ENCODE peak calls at places on chromosomes 1 and 21, in four cellular contexts. Y is RWPE1, B is glutamatergic neuron, V is tibial nerve. G is an unnamed sample.

GRCh38 chr1:232369451-232369850 is 260.5 kb downstream of the SIPA1L2 start:
- DNase-seq in Y (no peak), B (no peak), V (no peak), G (no peak)

GRCh38 chr1:241771117-241771516 is 76.9 kb upstream of the EXO1 start:
- DNase-seq in Y (no peak), B (no peak), V (no peak), G (no peak)

GRCh38 chr21:35478096-35479080 is 429.3 kb upstream of the RUNX1 start:
- DNase-seq in Y (no peak), B (no peak), V (no peak), G (no peak)

GRCh38 chr1:58881471-58881994 is 97.7 kb upstream of the JUN start:
- DNase-seq in Y (peak; percentile 71), B (no peak), V (peak; percentile 39), G (no peak)

GRCh38 chr21:44375281-44375651 is 21.8 kb downstream of the TRPM2 start:
- DNase-seq in Y (no peak), B (no peak), V (no peak), G (no peak)

GRCh38 chr21:34526618-34527290 is 14.7 kb upstream of the KCNE1 start:
- DNase-seq in Y (peak; percentile 91), B (no peak), V (peak; percentile 44), G (peak; percentile 68)

GRCh38 chr1:34824817-34825454 is 32.1 kb downstream of the GJA4 start:
- DNase-seq in Y (no peak), B (no peak), V (no peak), G (no peak)

GRCh38 chr1:84247425-84248220 is 53.9 kb upstream of the SAMD13 start:
- DNase-seq in Y (peak; percentile 67), B (no peak), V (no peak), G (no peak)

GRCh38 chr1:168301664-168302320 is 21.1 kb downstream of the TBX19 start:
- DNase-seq in Y (peak; percentile 96), B (no peak), V (no peak), G (no peak)

GRCh38 chr21:38920631-38921398 is 115.1 kb downstream of the ETS2 start:
- DNase-seq in Y (no peak), B (no peak), V (no peak), G (no peak)

GRCh38 chr1:1173793-1174415 is at the start of gene TTLL10:
- DNase-seq in Y (no peak), B (peak; percentile 35), V (no peak), G (peak; percentile 6)

GRCh38 chr1:119982006-119982405 is 85.7 kb upstream of the ADAM30 start:
- DNase-seq in Y (no peak), B (no peak), V (no peak), G (no peak)

GRCh38 chr1:243705585-243705984 is 144.5 kb downstream of the AKT3 start:
- DNase-seq in Y (no peak), B (no peak), V (no peak), G (no peak)

GRCh38 chr1:51916587-51917405 is 38.3 kb upstream of the NRDC start:
- DNase-seq in Y (peak; percentile 26), B (no peak), V (no peak), G (no peak)

GRCh38 chr1:96206451-96206850 is 515.1 kb upstream of the PTBP2 start:
- DNase-seq in Y (no peak), B (peak; percentile 22), V (no peak), G (no peak)

GRCh38 chr1:199551967-199552565 is 475.4 kb upstream of the NR5A2 start:
- DNase-seq in Y (peak; percentile 48), B (peak; percentile 30), V (no peak), G (peak; percentile 60)

GRCh38 chr1:116514708-116515525 is 55.9 kb downstream of the CD58 start:
- DNase-seq in Y (no peak), B (no peak), V (no peak), G (no peak)

GRCh38 chr1:65792671-65793358 is at the start of gene PDE4B:
- DNase-seq in Y (no peak), B (peak; percentile 76), V (no peak), G (peak; percentile 38)

GRCh38 chr1:20732071-20732587 is 374 bp downstream of the SH2D5 start:
- DNase-seq in Y (peak; percentile 89), B (peak; percentile 76), V (no peak), G (peak; percentile 63)

GRCh38 chr1:18144921-18145699 is 37.5 kb downstream of the IGSF21 start:
- DNase-seq in Y (no peak), B (no peak), V (no peak), G (no peak)

GRCh38 chr1:240611619-240612490 is at the start of gene GREM2:
- DNase-seq in Y (peak; percentile 25), B (peak; percentile 74), V (no peak), G (peak; percentile 53)

GRCh38 chr1:173638043-173639021 is 3.2 kb downstream of the TEX50 start:
- DNase-seq in Y (no peak), B (no peak), V (no peak), G (no peak)

GRCh38 chr1:29513357-29513756 is 277.0 kb downstream of the PTPRU start:
- DNase-seq in Y (peak; percentile 80), B (peak; percentile 90), V (no peak), G (peak; percentile 45)

GRCh38 chr1:7541629-7542028 is 229.5 kb upstream of the VAMP3 start:
- DNase-seq in Y (no peak), B (no peak), V (no peak), G (no peak)

GRCh38 chr1:81179239-81179638 is 621.5 kb upstream of the ADGRL2 start:
- DNase-seq in Y (peak; percentile 79), B (no peak), V (no peak), G (no peak)

GRCh38 chr1:189431437-189431836 is 1046.2 kb downstream of the BRINP3 start:
- DNase-seq in Y (no peak), B (no peak), V (no peak), G (no peak)

GRCh38 chr1:46595127-46595526 is 8.9 kb downstream of the MKNK1 start:
- DNase-seq in Y (no peak), B (no peak), V (peak; percentile 76), G (no peak)

GRCh38 chr1:170174395-170174794 is 28.6 kb downstream of the NTMT2 start:
- DNase-seq in Y (no peak), B (no peak), V (no peak), G (no peak)

GRCh38 chr1:228511014-228511413 is 23.8 kb downstream of the RNF187 start:
- DNase-seq in Y (no peak), B (no peak), V (no peak), G (no peak)

GRCh38 chr1:190084552-190084951 is 393.1 kb downstream of the BRINP3 start:
- DNase-seq in Y (no peak), B (peak; percentile 47), V (no peak), G (no peak)

GRCh38 chr1:198158766-198159589 is 2.2 kb downstream of the NEK7 start:
- DNase-seq in Y (peak; percentile 99), B (peak; percentile 92), V (peak; percentile 70), G (peak; percentile 87)

GRCh38 chr1:27603320-27603961 is 503 bp downstream of the AHDC1 start:
- DNase-seq in Y (peak; percentile 38), B (peak; percentile 57), V (no peak), G (peak; percentile 46)

DNA sequence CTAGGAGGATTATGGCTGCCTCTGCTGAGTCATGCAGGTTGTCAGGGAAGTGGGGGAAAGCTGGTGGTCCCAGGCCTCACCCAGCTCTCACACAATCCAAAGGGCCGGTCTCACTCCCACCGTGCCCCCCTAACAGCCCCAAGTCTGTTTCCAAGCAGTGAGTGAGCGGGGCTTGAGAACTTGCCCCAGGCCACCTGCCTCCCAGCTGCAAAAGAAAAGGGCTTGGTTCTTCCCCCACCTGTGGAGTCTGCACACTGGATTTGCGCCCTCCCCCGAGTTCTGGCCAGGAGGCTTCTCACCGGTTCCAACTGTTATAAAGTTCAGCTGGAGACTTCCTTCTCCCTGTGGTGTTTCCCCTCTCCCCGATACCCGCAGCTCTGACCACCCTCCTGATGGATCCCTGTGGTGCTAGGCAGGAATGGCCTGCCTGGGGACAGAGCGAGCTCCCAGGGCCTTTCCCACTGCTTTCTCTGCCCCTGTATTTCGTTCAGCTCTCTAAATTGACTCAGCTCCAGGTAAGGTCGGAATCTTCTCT is 222.3 kb downstream of the BARHL2 start:
- DNase-seq in Y (no peak), B (no peak), V (no peak), G (no peak)
- TF ChIP-seq CTCF in Y (no peak), B (no peak), V (no peak), G (no peak)

GRCh38 chr1:24744911-24745710 is at the start of gene CLIC4:
- DNase-seq in Y (peak; percentile 96), B (peak; percentile 100), V (peak; percentile 99), G (peak; percentile 100)
- TF ChIP-seq CTCF in Y (no peak), B (no peak), V (peak; percentile 46), G (no peak)

GRCh38 chr1:23567629-23567995 is 8.3 kb upstream of the ID3 start:
- DNase-seq in Y (no peak), B (no peak), V (no peak), G (no peak)

GRCh38 chr1:23567996-23568607 is 8.8 kb upstream of the ID3 start:
- DNase-seq in Y (no peak), B (no peak), V (peak; percentile 38), G (peak; percentile 48)

GRCh38 chr1:23563755-23564374 is 4.6 kb upstream of the ID3 start:
- DNase-seq in Y (no peak), B (no peak), V (no peak), G (no peak)

GRCh38 chr1:23568608-23569383 is 9.5 kb upstream of the ID3 start:
- DNase-seq in Y (no peak), B (no peak), V (no peak), G (no peak)

DNA sequence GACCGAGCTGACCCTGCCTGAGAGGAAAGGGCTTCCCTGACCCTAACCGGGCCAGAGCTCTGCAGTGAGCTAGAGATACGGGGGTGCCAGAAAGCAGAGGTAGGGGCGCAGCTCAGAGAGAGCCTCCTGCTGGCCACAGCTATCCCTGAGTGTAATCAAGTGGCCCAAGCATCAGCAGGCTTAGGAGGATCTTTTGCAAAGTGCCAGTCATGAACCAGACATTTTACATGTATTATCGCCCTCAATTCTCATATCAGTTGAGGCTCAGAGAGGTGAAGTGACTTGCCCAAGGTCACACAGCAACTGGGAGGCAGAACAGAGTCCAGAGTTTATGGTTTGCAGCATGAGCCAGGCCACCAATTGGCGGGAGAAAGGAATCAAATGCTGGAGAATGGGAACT is 7.0 kb upstream of the ID3 start:
- DNase-seq in Y (no peak), B (no peak), V (no peak), G (no peak)
- TF ChIP-seq CTCF in Y (no peak), B (no peak), V (no peak), G (no peak)

DNA sequence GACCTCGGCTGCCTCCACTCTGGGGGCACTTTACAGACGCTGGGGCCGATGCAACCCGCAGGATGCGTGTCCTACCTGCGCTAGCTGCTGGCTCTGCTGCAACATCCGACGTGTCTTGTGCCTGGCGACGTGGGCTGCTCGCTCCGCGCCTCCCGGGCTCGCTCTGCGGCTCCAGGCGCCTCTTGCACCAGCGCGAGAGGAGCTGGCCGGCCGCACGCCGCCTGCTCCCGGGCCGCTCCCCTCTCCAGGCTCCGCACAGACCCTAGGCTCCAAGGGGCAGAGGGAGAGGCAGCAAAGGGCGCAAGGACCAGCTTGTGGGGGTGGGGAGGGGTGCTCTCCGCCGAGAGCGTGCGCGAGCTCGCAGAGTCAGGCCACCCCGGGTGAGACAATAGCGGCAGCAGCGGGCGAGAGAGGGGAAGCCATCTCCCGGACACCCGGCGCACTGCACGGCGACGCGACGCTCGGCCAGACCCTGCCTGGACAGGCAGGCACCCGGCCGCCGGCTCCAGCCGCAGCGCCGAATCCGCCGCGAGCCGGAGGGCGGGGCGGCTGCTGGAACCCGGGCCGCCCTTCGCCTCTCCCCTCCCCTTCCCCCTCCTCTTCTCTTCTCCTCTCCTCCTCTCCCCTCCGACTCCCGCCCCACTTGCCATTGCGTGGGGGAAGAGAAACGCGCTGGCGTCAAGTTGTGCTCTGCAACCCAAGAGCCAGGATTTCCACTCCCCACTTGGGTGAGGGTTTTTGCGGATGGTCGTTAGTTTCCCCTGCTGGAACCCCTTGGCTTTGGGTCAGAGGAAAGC is at the start of gene PIK3C2B:
- DNase-seq in Y (peak; percentile 97), B (peak; percentile 91), V (peak; percentile 59), G (peak; percentile 86)
- TF ChIP-seq CTCF in Y (peak; percentile 58), B (peak; percentile 66), V (peak; percentile 57), G (peak; percentile 61)

G was measured in endothelial cell.